ENCODE peak calls at places on chromosomes 13 and 19, in four cellular contexts. Z is AG10803, G is uterus, A is endodermal cell. R is an unnamed sample.

GRCh38 chr13:21837841-21838551 is 167.1 kb downstream of the FGF9 start:
- DNase-seq in Z (peak; percentile 62), G (peak; percentile 36), A (no peak), R (no peak)

GRCh38 chr19:28641395-28641794 is 571.6 kb downstream of the UQCRFS1 start:
- DNase-seq in Z (no peak), G (no peak), A (no peak), R (no peak)

GRCh38 chr13:37118002-37118401 is 12.5 kb upstream of the CSNK1A1L start:
- DNase-seq in Z (no peak), G (no peak), A (no peak), R (no peak)

GRCh38 chr13:79451500-79451962 is 29.4 kb upstream of the NDFIP2 start:
- DNase-seq in Z (peak; percentile 84), G (no peak), A (peak; percentile 58), R (peak; percentile 69)

GRCh38 chr13:114063545-114064515 is 68.6 kb downstream of the RASA3 start:
- DNase-seq in Z (peak; percentile 87), G (peak; percentile 76), A (no peak), R (no peak)

GRCh38 chr13:93621966-93622365 is 395.4 kb downstream of the GPC6 start:
- DNase-seq in Z (no peak), G (no peak), A (no peak), R (no peak)

GRCh38 chr19:31430381-31430780 is 81.1 kb upstream of the TSHZ3 start:
- DNase-seq in Z (no peak), G (no peak), A (no peak), R (no peak)

GRCh38 chr13:111184685-111185401 is 69.7 kb downstream of the ARHGEF7 start:
- DNase-seq in Z (no peak), G (no peak), A (no peak), R (no peak)

GRCh38 chr19:37303591-37304171 is 67.2 kb upstream of the ZNF527 start:
- DNase-seq in Z (no peak), G (no peak), A (no peak), R (no peak)

GRCh38 chr19:51566489-51567100 is 4.5 kb upstream of the ZNF175 start:
- DNase-seq in Z (no peak), G (no peak), A (no peak), R (no peak)

GRCh38 chr19:5083547-5083965 is 114.6 kb downstream of the KDM4B start:
- DNase-seq in Z (no peak), G (peak; percentile 64), A (no peak), R (no peak)

GRCh38 chr19:5308471-5309437 is 31.9 kb downstream of the PTPRS start:
- DNase-seq in Z (peak; percentile 67), G (peak; percentile 76), A (no peak), R (peak; percentile 79)

GRCh38 chr13:99854376-99854775 is 117.2 kb downstream of the ZIC5 start:
- DNase-seq in Z (no peak), G (no peak), A (no peak), R (no peak)

GRCh38 chr13:80117515-80117914 is 223.4 kb downstream of the SPRY2 start:
- DNase-seq in Z (no peak), G (no peak), A (no peak), R (no peak)

GRCh38 chr13:97548736-97549135 is 114.8 kb downstream of the RAP2A start:
- DNase-seq in Z (no peak), G (no peak), A (no peak), R (no peak)

GRCh38 chr13:59776924-59777690 is 386.6 kb downstream of the DIAPH3 start:
- DNase-seq in Z (peak; percentile 84), G (no peak), A (no peak), R (peak; percentile 63)

GRCh38 chr19:45717983-45718650 is 12.6 kb downstream of the FBXO46 start:
- DNase-seq in Z (no peak), G (no peak), A (no peak), R (no peak)

GRCh38 chr13:40585911-40586471 is 80.5 kb downstream of the FOXO1 start:
- DNase-seq in Z (peak; percentile 4), G (no peak), A (no peak), R (no peak)

GRCh38 chr13:112174476-112175110 is 107.6 kb downstream of the SOX1 start:
- DNase-seq in Z (no peak), G (no peak), A (peak; percentile 11), R (peak; percentile 2)

GRCh38 chr13:110346661-110347067 is 39.6 kb downstream of the COL4A2 start:
- DNase-seq in Z (no peak), G (peak; percentile 15), A (no peak), R (no peak)

GRCh38 chr13:99860736-99861135 is 110.8 kb downstream of the ZIC5 start:
- DNase-seq in Z (no peak), G (no peak), A (no peak), R (no peak)

GRCh38 chr13:113437408-113438010 is 15.8 kb downstream of the ADPRHL1 start:
- DNase-seq in Z (no peak), G (no peak), A (peak; percentile 42), R (no peak)

GRCh38 chr19:10431943-10432735 is 11.8 kb downstream of the PDE4A start:
- DNase-seq in Z (peak; percentile 47), G (peak; percentile 61), A (peak; percentile 85), R (no peak)

GRCh38 chr19:13561461-13561860 is 55.2 kb upstream of the CACNA1A start:
- DNase-seq in Z (no peak), G (no peak), A (no peak), R (no peak)

GRCh38 chr13:36344173-36344572 is 2.0 kb downstream of the SPART start:
- DNase-seq in Z (peak; percentile 80), G (no peak), A (no peak), R (no peak)

GRCh38 chr13:38686635-38687245 is at the start of gene FREM2:
- DNase-seq in Z (no peak), G (peak; percentile 15), A (peak; percentile 98), R (peak; percentile 26)

GRCh38 chr13:74485757-74486156 is 351.6 kb upstream of the KLF12 start:
- DNase-seq in Z (no peak), G (no peak), A (no peak), R (no peak)

GRCh38 chr13:109868583-109869311 is 82.4 kb upstream of the IRS2 start:
- DNase-seq in Z (no peak), G (no peak), A (no peak), R (no peak)

GRCh38 chr13:104296301-104296700 is 1230.1 kb upstream of the SLC10A2 start:
- DNase-seq in Z (no peak), G (no peak), A (no peak), R (no peak)

GRCh38 chr19:5952193-5953033 is 25.5 kb downstream of the RANBP3 start:
- DNase-seq in Z (no peak), G (no peak), A (no peak), R (no peak)

GRCh38 chr19:3548594-3548993 is 8.8 kb downstream of the MFSD12 start:
- DNase-seq in Z (no peak), G (no peak), A (no peak), R (no peak)

GRCh38 chr13:78601124-78601885 is 2.0 kb downstream of the POU4F1 start:
- DNase-seq in Z (no peak), G (no peak), A (peak; percentile 75), R (no peak)

GRCh38 chr13:39047560-39047959 is 9.3 kb downstream of the NHLRC3 start:
- DNase-seq in Z (no peak), G (no peak), A (peak; percentile 80), R (no peak)

GRCh38 chr13:33932765-33933406 is 114.9 kb downstream of the RFC3 start:
- DNase-seq in Z (no peak), G (no peak), A (no peak), R (peak; percentile 44)

GRCh38 chr19:47891923-47892666 is 6.0 kb upstream of the SULT2A1 start:
- DNase-seq in Z (no peak), G (no peak), A (peak; percentile 85), R (no peak)

GRCh38 chr19:15684828-15685227 is 11.9 kb downstream of the CYP4F12 start:
- DNase-seq in Z (no peak), G (no peak), A (no peak), R (no peak)

GRCh38 chr19:15679089-15679488 is 6.2 kb downstream of the CYP4F12 start:
- DNase-seq in Z (no peak), G (no peak), A (no peak), R (no peak)

GRCh38 chr19:15680923-15681322 is 8.0 kb downstream of the CYP4F12 start:
- DNase-seq in Z (no peak), G (no peak), A (no peak), R (no peak)

GRCh38 chr19:15683411-15683810 is 10.5 kb downstream of the CYP4F12 start:
- DNase-seq in Z (no peak), G (no peak), A (no peak), R (no peak)

DNA sequence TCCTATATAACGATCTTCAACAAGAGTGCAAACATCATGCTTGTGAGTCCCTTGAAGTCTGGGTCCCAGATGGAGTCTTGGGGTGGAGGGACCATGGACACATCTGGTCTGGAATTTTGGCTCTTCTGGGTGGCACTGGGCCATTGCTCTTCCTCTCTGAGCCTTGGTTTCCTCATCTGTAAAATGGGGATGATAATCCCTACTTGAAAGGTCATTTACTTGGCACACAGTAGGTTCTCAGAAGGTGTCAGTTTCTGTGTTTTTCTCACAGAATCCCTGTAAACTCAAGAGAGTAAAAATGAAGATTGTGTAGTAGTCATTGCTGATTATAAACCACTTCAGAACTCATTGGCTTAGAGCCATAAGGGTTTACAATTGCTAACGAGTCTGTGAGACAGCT is 7.6 kb downstream of the CYP4F12 start:
- DNase-seq in Z (no peak), G (no peak), A (no peak), R (no peak)
- TF ChIP-seq CTCF in Z (no peak), G (no peak), A (no peak), R (no peak)

GRCh38 chr19:40280608-40281221 is 4.4 kb downstream of the AKT2 start:
- DNase-seq in Z (no peak), G (no peak), A (peak; percentile 83), R (no peak)
- H3K4me3 ChIP-seq in Z (no peak overlapping the region), G (no peak overlapping the region), A (no peak overlapping the region), R (no peak overlapping the region)

GRCh38 chr13:102487330-102487729 is 85.5 kb upstream of the FGF14 start:
- DNase-seq in Z (no peak), G (no peak), A (no peak), R (no peak)

GRCh38 chr13:102484329-102484728 is 82.5 kb upstream of the FGF14 start:
- DNase-seq in Z (no peak), G (no peak), A (no peak), R (no peak)
- TF ChIP-seq CTCF in Z (no peak), G (no peak), A (peak; percentile 59), R (peak; percentile 27)

DNA sequence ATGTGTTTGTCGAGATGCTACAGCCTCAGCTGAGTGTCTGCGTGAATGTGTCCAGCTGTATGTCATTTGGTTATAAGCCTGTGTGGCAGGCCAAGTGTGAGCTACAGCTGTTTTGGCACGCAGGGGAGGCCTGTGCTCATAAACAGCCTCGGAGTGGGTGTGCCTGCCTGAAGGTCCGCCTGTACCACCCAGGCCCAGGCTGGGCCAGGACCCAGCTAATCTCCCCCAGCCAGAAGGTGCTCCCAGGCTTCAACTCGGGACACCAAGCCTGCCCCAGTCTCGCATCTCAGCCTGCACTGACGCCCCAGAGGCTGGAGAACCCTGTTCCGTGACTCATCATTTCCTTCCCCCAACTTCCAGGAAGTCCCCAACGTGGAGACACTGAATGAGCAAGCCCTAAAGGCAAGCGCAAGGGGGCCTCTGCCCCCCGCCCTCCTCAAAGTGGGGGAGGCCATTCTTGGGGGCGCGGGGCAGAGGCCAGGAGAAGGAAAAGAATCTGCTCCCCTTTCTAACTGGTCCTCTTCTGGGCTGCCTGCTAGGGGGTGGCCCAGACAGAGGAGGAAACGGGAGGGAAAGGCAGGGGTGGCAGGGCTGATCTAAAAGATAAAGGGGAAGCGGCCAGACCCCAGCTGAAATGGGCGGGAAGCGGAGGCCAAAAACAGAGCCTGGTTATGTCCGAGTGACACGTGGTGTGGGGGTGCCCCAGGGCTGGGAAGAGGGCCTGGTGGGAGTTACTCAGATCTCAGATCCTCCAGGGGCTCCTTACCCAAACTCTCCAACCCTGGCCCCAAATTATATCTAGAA is 2.0 kb downstream of the SLC1A5 start:
- DNase-seq in Z (peak; percentile 95), G (peak; percentile 70), A (peak; percentile 78), R (no peak)
- H3K4me3 ChIP-seq in Z (peak overlapping the region; percentile 78), G (peak overlapping the region; percentile 74), A (peak overlapping the region; percentile 93), R (peak overlapping the region; percentile 57)

R was measured in astrocyte of the cerebellum.